ENCODE peak calls at places on chromosomes 6 and 20, in eight cellular contexts. One of them, this sample, is unnamed.

GRCh38 chr6:105482227-105482839 is 79.5 kb upstream of the PREP start:
- DNase-seq in HCT116: no peak
- DNase-seq in ovary: peak
- DNase-seq in cardiac muscle cell: peak
- DNase-seq in colonic mucosa: no peak
- DNase-seq in left ventricle myocardium inferior: peak
- DNase-seq in fibroblast of pulmonary artery: peak
- DNase-seq in fibroblast of lung: peak
- DNase-seq in this sample: no peak

GRCh38 chr6:151998784-151999183 is 191.3 kb downstream of the ESR1 start:
- DNase-seq in colonic mucosa: no peak
- DNase-seq in left ventricle myocardium inferior: no peak
- DNase-seq in cardiac muscle cell: no peak
- DNase-seq in ovary: no peak
- DNase-seq in fibroblast of lung: peak
- DNase-seq in fibroblast of pulmonary artery: no peak
- DNase-seq in HCT116: no peak
- DNase-seq in this sample: no peak

GRCh38 chr20:10309326-10309725 is 90.7 kb downstream of the SNAP25 start:
- DNase-seq in fibroblast of pulmonary artery: peak
- DNase-seq in ovary: no peak
- DNase-seq in cardiac muscle cell: no peak
- DNase-seq in fibroblast of lung: peak
- DNase-seq in HCT116: no peak
- DNase-seq in colonic mucosa: no peak
- DNase-seq in left ventricle myocardium inferior: no peak
- DNase-seq in this sample: peak

GRCh38 chr6:14354919-14355572 is 237.5 kb downstream of the CD83 start:
- DNase-seq in fibroblast of lung: peak
- DNase-seq in colonic mucosa: peak
- DNase-seq in fibroblast of pulmonary artery: peak
- DNase-seq in left ventricle myocardium inferior: peak
- DNase-seq in HCT116: no peak
- DNase-seq in ovary: peak
- DNase-seq in cardiac muscle cell: no peak
- DNase-seq in this sample: peak

GRCh38 chr6:129502261-129502660 is 207.7 kb downstream of the ARHGAP18 start:
- DNase-seq in ovary: no peak
- DNase-seq in HCT116: no peak
- DNase-seq in left ventricle myocardium inferior: no peak
- DNase-seq in fibroblast of lung: peak
- DNase-seq in cardiac muscle cell: no peak
- DNase-seq in colonic mucosa: no peak
- DNase-seq in fibroblast of pulmonary artery: no peak
- DNase-seq in this sample: no peak

GRCh38 chr6:111770263-111771083 is 102.8 kb downstream of the FYN start:
- DNase-seq in ovary: no peak
- DNase-seq in fibroblast of pulmonary artery: no peak
- DNase-seq in colonic mucosa: no peak
- DNase-seq in cardiac muscle cell: no peak
- DNase-seq in fibroblast of lung: no peak
- DNase-seq in HCT116: no peak
- DNase-seq in left ventricle myocardium inferior: no peak
- DNase-seq in this sample: no peak

GRCh38 chr6:25034477-25034876 is 98.7 kb upstream of the RIPOR2 start:
- DNase-seq in ovary: no peak
- DNase-seq in cardiac muscle cell: no peak
- DNase-seq in fibroblast of lung: no peak
- DNase-seq in colonic mucosa: no peak
- DNase-seq in fibroblast of pulmonary artery: no peak
- DNase-seq in left ventricle myocardium inferior: no peak
- DNase-seq in HCT116: no peak
- DNase-seq in this sample: no peak

GRCh38 chr6:54737247-54737646 is 109.3 kb upstream of the FAM83B start:
- DNase-seq in fibroblast of pulmonary artery: no peak
- DNase-seq in cardiac muscle cell: no peak
- DNase-seq in left ventricle myocardium inferior: no peak
- DNase-seq in HCT116: no peak
- DNase-seq in ovary: no peak
- DNase-seq in colonic mucosa: no peak
- DNase-seq in fibroblast of lung: no peak
- DNase-seq in this sample: no peak

GRCh38 chr6:133251688-133252087 is 10.5 kb downstream of the EYA4 start:
- DNase-seq in colonic mucosa: no peak
- DNase-seq in cardiac muscle cell: no peak
- DNase-seq in HCT116: no peak
- DNase-seq in left ventricle myocardium inferior: no peak
- DNase-seq in fibroblast of pulmonary artery: no peak
- DNase-seq in ovary: no peak
- DNase-seq in fibroblast of lung: no peak
- DNase-seq in this sample: no peak

GRCh38 chr6:96898241-96898851 is 655 bp upstream of the NDUFAF4 start:
- DNase-seq in fibroblast of lung: peak
- DNase-seq in left ventricle myocardium inferior: no peak
- DNase-seq in colonic mucosa: no peak
- DNase-seq in HCT116: no peak
- DNase-seq in fibroblast of pulmonary artery: peak
- DNase-seq in cardiac muscle cell: no peak
- DNase-seq in ovary: no peak
- DNase-seq in this sample: no peak

GRCh38 chr6:40720375-40720748 is 133.2 kb upstream of the LRFN2 start:
- DNase-seq in HCT116: no peak
- DNase-seq in fibroblast of lung: no peak
- DNase-seq in fibroblast of pulmonary artery: no peak
- DNase-seq in left ventricle myocardium inferior: no peak
- DNase-seq in ovary: no peak
- DNase-seq in colonic mucosa: no peak
- DNase-seq in cardiac muscle cell: no peak
- DNase-seq in this sample: no peak

DNA sequence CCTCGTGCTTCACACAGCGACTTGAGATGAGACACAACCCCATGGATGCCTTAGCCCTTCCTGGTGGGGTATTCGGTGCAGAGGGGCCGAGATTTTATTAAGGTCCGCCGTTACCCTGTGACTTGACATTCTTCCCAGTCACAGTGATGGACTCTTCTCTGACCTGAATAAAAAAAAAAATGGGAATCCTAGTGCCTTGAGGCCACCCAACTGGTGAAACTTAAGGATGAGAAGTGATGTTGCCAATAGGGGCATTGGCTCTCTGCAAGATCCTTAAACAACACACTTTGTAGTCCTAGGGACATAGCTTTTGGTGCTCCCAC is 740 bp upstream of the ADNP start:
- DNase-seq in left ventricle myocardium inferior: no peak
- DNase-seq in ovary: no peak
- DNase-seq in fibroblast of pulmonary artery: no peak
- DNase-seq in fibroblast of lung: no peak
- DNase-seq in cardiac muscle cell: no peak
- DNase-seq in colonic mucosa: no peak
- DNase-seq in HCT116: no peak
- DNase-seq in this sample: no peak
- H3K4me3 ChIP-seq in left ventricle myocardium inferior: peak
- H3K4me3 ChIP-seq in ovary: peak
- H3K4me3 ChIP-seq in fibroblast of pulmonary artery: peak
- H3K4me3 ChIP-seq in fibroblast of lung: no peak
- H3K4me3 ChIP-seq in cardiac muscle cell: no peak
- H3K4me3 ChIP-seq in colonic mucosa: peak
- H3K4me3 ChIP-seq in HCT116: peak
- H3K4me3 ChIP-seq in this sample: peak

GRCh38 chr6:70520575-70520974 is 46.2 kb upstream of the SDHAF4 start:
- DNase-seq in fibroblast of pulmonary artery: peak
- DNase-seq in cardiac muscle cell: no peak
- DNase-seq in left ventricle myocardium inferior: no peak
- DNase-seq in HCT116: no peak
- DNase-seq in colonic mucosa: no peak
- DNase-seq in fibroblast of lung: peak
- DNase-seq in ovary: no peak
- DNase-seq in this sample: no peak
- TF ChIP-seq CTCF in fibroblast of pulmonary artery: peak
- TF ChIP-seq CTCF in cardiac muscle cell: peak
- TF ChIP-seq CTCF in left ventricle myocardium inferior: peak
- TF ChIP-seq CTCF in HCT116: peak
- TF ChIP-seq CTCF in colonic mucosa: no peak
- TF ChIP-seq CTCF in fibroblast of lung: peak
- TF ChIP-seq CTCF in ovary: no peak
- TF ChIP-seq CTCF in this sample: peak

GRCh38 chr6:31721351-31722020 is at the start of gene LY6G6C:
- DNase-seq in HCT116: no peak
- DNase-seq in left ventricle myocardium inferior: no peak
- DNase-seq in fibroblast of lung: no peak
- DNase-seq in colonic mucosa: no peak
- DNase-seq in ovary: no peak
- DNase-seq in fibroblast of pulmonary artery: no peak
- DNase-seq in cardiac muscle cell: no peak
- DNase-seq in this sample: no peak

GRCh38 chr6:31723245-31723979 is at the start of gene MPIG6B:
- DNase-seq in fibroblast of pulmonary artery: no peak
- DNase-seq in fibroblast of lung: no peak
- DNase-seq in left ventricle myocardium inferior: no peak
- DNase-seq in cardiac muscle cell: no peak
- DNase-seq in HCT116: no peak
- DNase-seq in colonic mucosa: no peak
- DNase-seq in ovary: no peak
- DNase-seq in this sample: no peak

GRCh38 chr6:31725502-31726350 is 2.6 kb downstream of the MPIG6B start:
- DNase-seq in colonic mucosa: no peak
- DNase-seq in fibroblast of pulmonary artery: peak
- DNase-seq in ovary: no peak
- DNase-seq in HCT116: no peak
- DNase-seq in left ventricle myocardium inferior: no peak
- DNase-seq in fibroblast of lung: no peak
- DNase-seq in cardiac muscle cell: no peak
- DNase-seq in this sample: no peak

GRCh38 chr6:31722173-31722572 is 627 bp upstream of the LY6G6C start:
- DNase-seq in HCT116: no peak
- DNase-seq in fibroblast of pulmonary artery: no peak
- DNase-seq in left ventricle myocardium inferior: no peak
- DNase-seq in cardiac muscle cell: no peak
- DNase-seq in fibroblast of lung: no peak
- DNase-seq in colonic mucosa: no peak
- DNase-seq in ovary: no peak
- DNase-seq in this sample: no peak

GRCh38 chr6:31723980-31724691 is 963 bp downstream of the MPIG6B start:
- DNase-seq in fibroblast of lung: no peak
- DNase-seq in HCT116: no peak
- DNase-seq in cardiac muscle cell: no peak
- DNase-seq in fibroblast of pulmonary artery: no peak
- DNase-seq in colonic mucosa: no peak
- DNase-seq in left ventricle myocardium inferior: no peak
- DNase-seq in ovary: no peak
- DNase-seq in this sample: no peak
- H3K4me3 ChIP-seq in fibroblast of lung: no peak
- H3K4me3 ChIP-seq in HCT116: no peak
- H3K4me3 ChIP-seq in cardiac muscle cell: no peak
- H3K4me3 ChIP-seq in fibroblast of pulmonary artery: no peak
- H3K4me3 ChIP-seq in colonic mucosa: no peak
- H3K4me3 ChIP-seq in left ventricle myocardium inferior: no peak
- H3K4me3 ChIP-seq in ovary: no peak
- H3K4me3 ChIP-seq in this sample: no peak

GRCh38 chr20:34311118-34312023 is 8.2 kb upstream of the AHCY start:
- DNase-seq in ovary: peak
- DNase-seq in left ventricle myocardium inferior: no peak
- DNase-seq in HCT116: no peak
- DNase-seq in fibroblast of lung: no peak
- DNase-seq in fibroblast of pulmonary artery: no peak
- DNase-seq in cardiac muscle cell: peak
- DNase-seq in colonic mucosa: peak
- DNase-seq in this sample: no peak
- TF ChIP-seq CTCF in ovary: no peak
- TF ChIP-seq CTCF in left ventricle myocardium inferior: no peak
- TF ChIP-seq CTCF in HCT116: no peak
- TF ChIP-seq CTCF in fibroblast of lung: peak
- TF ChIP-seq CTCF in fibroblast of pulmonary artery: peak
- TF ChIP-seq CTCF in cardiac muscle cell: peak
- TF ChIP-seq CTCF in colonic mucosa: no peak
- TF ChIP-seq CTCF in this sample: no peak

GRCh38 chr6:37303891-37304503 is 46.1 kb upstream of the TMEM217 start:
- DNase-seq in cardiac muscle cell: peak
- DNase-seq in left ventricle myocardium inferior: no peak
- DNase-seq in fibroblast of lung: peak
- DNase-seq in HCT116: peak
- DNase-seq in colonic mucosa: no peak
- DNase-seq in fibroblast of pulmonary artery: peak
- DNase-seq in ovary: no peak
- DNase-seq in this sample: peak
- H3K4me3 ChIP-seq in cardiac muscle cell: no peak
- H3K4me3 ChIP-seq in left ventricle myocardium inferior: no peak
- H3K4me3 ChIP-seq in fibroblast of lung: no peak
- H3K4me3 ChIP-seq in HCT116: no peak
- H3K4me3 ChIP-seq in colonic mucosa: no peak
- H3K4me3 ChIP-seq in fibroblast of pulmonary artery: no peak
- H3K4me3 ChIP-seq in ovary: no peak
- H3K4me3 ChIP-seq in this sample: no peak

GRCh38 chr6:30849903-30850651 is 34.2 kb upstream of the DDR1 start:
- DNase-seq in ovary: no peak
- DNase-seq in fibroblast of lung: peak
- DNase-seq in cardiac muscle cell: no peak
- DNase-seq in fibroblast of pulmonary artery: no peak
- DNase-seq in colonic mucosa: no peak
- DNase-seq in HCT116: no peak
- DNase-seq in left ventricle myocardium inferior: no peak
- DNase-seq in this sample: no peak
- TF ChIP-seq CTCF in ovary: no peak
- TF ChIP-seq CTCF in fibroblast of lung: no peak
- TF ChIP-seq CTCF in cardiac muscle cell: no peak
- TF ChIP-seq CTCF in fibroblast of pulmonary artery: no peak
- TF ChIP-seq CTCF in colonic mucosa: no peak
- TF ChIP-seq CTCF in HCT116: no peak
- TF ChIP-seq CTCF in left ventricle myocardium inferior: no peak
- TF ChIP-seq CTCF in this sample: no peak

DNA sequence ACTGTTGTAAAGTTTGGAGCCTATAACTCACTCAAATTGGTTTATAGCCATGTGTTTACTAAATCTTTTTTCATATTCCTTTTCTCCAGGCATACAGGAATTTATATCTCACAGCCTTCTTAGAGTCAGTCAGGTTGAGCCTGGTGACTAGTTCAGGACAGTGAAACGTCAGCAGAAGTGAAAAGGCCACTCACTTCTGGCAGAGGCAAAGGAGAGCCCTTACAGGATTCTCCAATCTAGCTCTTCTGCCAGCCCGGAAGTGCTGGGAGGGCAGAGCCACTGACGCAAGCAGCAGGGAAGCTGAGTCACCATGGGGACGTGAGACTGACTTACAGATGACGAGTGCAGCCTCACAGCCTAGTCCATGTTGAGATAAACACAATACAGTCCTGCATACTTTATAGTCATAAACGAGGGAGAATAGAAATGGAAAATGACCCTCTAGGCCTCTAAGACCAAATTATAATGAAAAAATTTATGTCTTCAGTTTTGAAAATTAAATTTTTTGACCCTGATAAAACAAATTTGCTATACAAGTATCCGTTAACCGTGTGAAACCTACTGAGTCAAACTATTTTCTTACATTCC is 1.3 kb downstream of the PXT1 start:
- DNase-seq in cardiac muscle cell: peak
- DNase-seq in left ventricle myocardium inferior: peak
- DNase-seq in fibroblast of lung: peak
- DNase-seq in HCT116: peak
- DNase-seq in fibroblast of pulmonary artery: peak
- DNase-seq in ovary: peak
- DNase-seq in colonic mucosa: peak
- DNase-seq in this sample: peak
- H3K4me3 ChIP-seq in cardiac muscle cell: no peak
- H3K4me3 ChIP-seq in left ventricle myocardium inferior: peak
- H3K4me3 ChIP-seq in fibroblast of lung: no peak
- H3K4me3 ChIP-seq in HCT116: peak
- H3K4me3 ChIP-seq in fibroblast of pulmonary artery: no peak
- H3K4me3 ChIP-seq in ovary: no peak
- H3K4me3 ChIP-seq in colonic mucosa: no peak
- H3K4me3 ChIP-seq in this sample: no peak

GRCh38 chr6:30717129-30717844 is at the start of gene MDC1:
- DNase-seq in fibroblast of pulmonary artery: peak
- DNase-seq in colonic mucosa: peak
- DNase-seq in cardiac muscle cell: peak
- DNase-seq in ovary: peak
- DNase-seq in HCT116: peak
- DNase-seq in left ventricle myocardium inferior: peak
- DNase-seq in fibroblast of lung: peak
- DNase-seq in this sample: peak
- TF ChIP-seq CTCF in fibroblast of pulmonary artery: peak
- TF ChIP-seq CTCF in colonic mucosa: no peak
- TF ChIP-seq CTCF in cardiac muscle cell: peak
- TF ChIP-seq CTCF in ovary: peak
- TF ChIP-seq CTCF in HCT116: peak
- TF ChIP-seq CTCF in left ventricle myocardium inferior: peak
- TF ChIP-seq CTCF in fibroblast of lung: no peak
- TF ChIP-seq CTCF in this sample: peak